ENCODE peak calls at places on chromosomes 13 and 19, in four cellular contexts. V is WERI-Rb-1, S is ovary, L is neural progenitor cell. Z is an unnamed sample. For H3K27me3, the result is how much of the 10 kb centered on the place peaks cover.

GRCh38 chr19:31249217-31249616 is 100.0 kb downstream of the TSHZ3 start:
- DNase-seq in V (no peak), S (no peak), L (no peak), Z (no peak)

GRCh38 chr19:38727868-38728660 is 16.2 kb downstream of the CAPN12 start:
- DNase-seq in V (no peak), S (peak), L (no peak), Z (peak)

GRCh38 chr13:105090244-105090643 is 1445.2 kb downstream of the EFNB2 start:
- DNase-seq in V (no peak), S (no peak), L (no peak), Z (no peak)

GRCh38 chr19:40282920-40283319 is 2.2 kb downstream of the AKT2 start:
- DNase-seq in V (no peak), S (no peak), L (no peak), Z (no peak)

GRCh38 chr19:21023901-21024300 is 3.4 kb downstream of the ZNF430 start:
- DNase-seq in V (no peak), S (no peak), L (no peak), Z (no peak)

GRCh38 chr13:51913421-51914136 is 51.8 kb downstream of the CCDC70 start:
- DNase-seq in V (no peak), S (no peak), L (peak), Z (no peak)

GRCh38 chr19:38908854-38909253 is 3.1 kb downstream of the CCER2 start:
- DNase-seq in V (no peak), S (no peak), L (no peak), Z (no peak)

GRCh38 chr13:31334994-31335549 is 135.3 kb downstream of the B3GLCT start:
- DNase-seq in V (no peak), S (no peak), L (no peak), Z (no peak)

GRCh38 chr19:14835011-14835410 is at the start of the genes OR7A5 and OR7C1:
- DNase-seq in V (no peak), S (no peak), L (no peak), Z (no peak)

GRCh38 chr19:54142166-54142780 is 4.7 kb downstream of the CNOT3 start:
- DNase-seq in V (no peak), S (no peak), L (no peak), Z (no peak)

GRCh38 chr19:10812902-10813404 is 23.1 kb downstream of the TMED1 start:
- DNase-seq in V (no peak), S (no peak), L (no peak), Z (no peak)

GRCh38 chr13:99572131-99572530 is 70.9 kb downstream of the TM9SF2 start:
- DNase-seq in V (no peak), S (no peak), L (no peak), Z (no peak)

GRCh38 chr13:106599875-106600797 is 32.2 kb upstream of the ARGLU1 start:
- DNase-seq in V (no peak), S (no peak), L (no peak), Z (no peak)

GRCh38 chr19:9848060-9848459 is 12.9 kb downstream of the PIN1 start:
- DNase-seq in V (peak), S (no peak), L (peak), Z (no peak)

GRCh38 chr13:102788683-102789082 is 10.1 kb downstream of the POGLUT2 start:
- DNase-seq in V (no peak), S (no peak), L (no peak), Z (no peak)

GRCh38 chr13:110382229-110382628 is 75.1 kb downstream of the COL4A2 start:
- DNase-seq in V (no peak), S (no peak), L (no peak), Z (no peak)

GRCh38 chr13:25170554-25171107 is 1.5 kb downstream of the AMER2 start:
- DNase-seq in V (peak), S (no peak), L (peak), Z (no peak)

GRCh38 chr19:1825909-1826556 is 14.0 kb upstream of the ATP8B3 start:
- DNase-seq in V (peak), S (peak), L (peak), Z (peak)

GRCh38 chr13:44263920-44264610 is 109.6 kb upstream of the SERP2 start:
- DNase-seq in V (no peak), S (peak), L (no peak), Z (no peak)

GRCh38 chr19:39752390-39752789 is 14.6 kb upstream of the CLC start:
- DNase-seq in V (no peak), S (no peak), L (no peak), Z (no peak)

GRCh38 chr13:106129273-106129672 is 406.2 kb downstream of the EFNB2 start:
- DNase-seq in V (no peak), S (no peak), L (no peak), Z (no peak)

GRCh38 chr19:53275480-53275879 is 8.0 kb upstream of the VN1R4 start:
- DNase-seq in V (no peak), S (no peak), L (no peak), Z (no peak)

GRCh38 chr19:50723069-50723468 is at the start of gene CLEC11A:
- DNase-seq in V (no peak), S (peak), L (no peak), Z (peak)

GRCh38 chr13:110682746-110683145 is 23.2 kb downstream of the CARS2 start:
- DNase-seq in V (no peak), S (no peak), L (no peak), Z (no peak)

GRCh38 chr13:101139076-101139475 is 277.2 kb downstream of the NALCN start:
- DNase-seq in V (no peak), S (no peak), L (no peak), Z (no peak)

GRCh38 chr13:29523199-29523931 is 72.1 kb downstream of the SLC7A1 start:
- DNase-seq in V (no peak), S (peak), L (no peak), Z (peak)

GRCh38 chr19:16124953-16125352 is 13.3 kb downstream of the RAB8A start:
- DNase-seq in V (no peak), S (no peak), L (no peak), Z (no peak)

GRCh38 chr13:85549819-85550218 is 249.4 kb downstream of the SLITRK6 start:
- DNase-seq in V (no peak), S (no peak), L (no peak), Z (no peak)

GRCh38 chr19:45094158-45094557 is 1.2 kb downstream of the PPP1R37 start:
- DNase-seq in V (no peak), S (no peak), L (no peak), Z (no peak)
- H3K4me3 ChIP-seq in V (peak), S (peak), L (peak), Z (peak)

GRCh38 chr13:98275711-98276171 is 98.7 kb upstream of the RNF113B start:
- DNase-seq in V (no peak), S (no peak), L (no peak), Z (no peak)
- H3K27ac ChIP-seq in V (no peak), S (no peak), L (no peak), Z (no peak)

GRCh38 chr13:57627663-57628062 is 3.9 kb upstream of the PCDH17 start:
- DNase-seq in V (no peak), S (no peak), L (peak), Z (no peak)

GRCh38 chr13:57629391-57629804 is 2.1 kb upstream of the PCDH17 start:
- DNase-seq in V (no peak), S (no peak), L (no peak), Z (no peak)

GRCh38 chr13:57631607-57632275 is at the start of gene PCDH17:
- DNase-seq in V (no peak), S (no peak), L (peak), Z (peak)

GRCh38 chr13:57630661-57631606 is 610 bp upstream of the PCDH17 start:
- DNase-seq in V (no peak), S (no peak), L (peak), Z (no peak)

GRCh38 chr13:57629821-57630235 is 1.7 kb upstream of the PCDH17 start:
- DNase-seq in V (peak), S (peak), L (peak), Z (peak)
- H3K27me3 ChIP-seq in V (under half), S (under half), L (half or more), Z (half or more)

DNA sequence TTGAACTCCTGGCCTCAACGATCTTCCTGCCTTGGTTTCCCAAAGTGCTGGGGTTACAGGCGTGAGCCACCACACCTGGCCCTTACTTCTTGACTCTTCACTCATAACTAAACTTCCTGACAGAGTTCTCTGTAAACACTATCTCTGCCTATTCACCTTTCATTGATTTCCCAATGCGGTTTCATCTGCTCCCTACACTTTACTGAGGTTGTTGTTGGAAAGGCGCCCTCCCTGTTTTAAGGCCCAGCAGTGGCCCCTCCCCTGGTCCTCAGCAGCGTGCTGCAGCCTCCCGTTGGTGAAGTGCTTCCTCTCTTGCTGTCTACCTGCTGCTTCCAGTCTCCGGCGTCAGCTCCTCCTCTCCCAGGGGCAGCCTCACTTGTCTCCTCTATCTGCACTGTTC is 26.7 kb upstream of the CEBPA start:
- DNase-seq in V (no peak), S (no peak), L (no peak), Z (no peak)
- H3K4me3 ChIP-seq in V (no peak), S (no peak), L (no peak), Z (no peak)

Z was measured in left ventricle myocardium inferior.